ENCODE peak calls at places on chromosomes 5 and 9, in six cellular contexts. N, A, B, U, S and H are unnamed samples.

GRCh38 chr5:145841299-145841698 is 6.2 kb upstream of the PRELID2 start:
- DNase-seq in N (no peak), A (no peak), B (no peak), U (no peak), S (no peak), H (no peak)

GRCh38 chr5:10581424-10581748 is 17.5 kb downstream of the ANKRD33B start:
- DNase-seq in N (no peak), A (no peak), B (no peak), U (no peak), S (no peak), H (no peak)

GRCh38 chr5:145479271-145479670 is 355.9 kb downstream of the PRELID2 start:
- DNase-seq in N (no peak), A (no peak), B (no peak), U (no peak), S (peak; percentile 62), H (no peak)

GRCh38 chr5:150422758-150423157 is 10.0 kb upstream of the CD74 start:
- DNase-seq in N (no peak), A (no peak), B (no peak), U (no peak), S (no peak), H (no peak)

GRCh38 chr5:98173334-98173733 is 600.1 kb upstream of the RGMB start:
- DNase-seq in N (peak; percentile 84), A (peak; percentile 67), B (no peak), U (peak; percentile 1), S (peak; percentile 83), H (no peak)

GRCh38 chr5:137470111-137470920 is 28.8 kb downstream of the SPOCK1 start:
- DNase-seq in N (peak; percentile 94), A (peak; percentile 98), B (peak; percentile 70), U (peak; percentile 87), S (peak; percentile 99), H (no peak)

GRCh38 chr5:3599283-3600105 is 3.9 kb downstream of the IRX1 start:
- DNase-seq in N (no peak), A (no peak), B (no peak), U (no peak), S (no peak), H (no peak)

GRCh38 chr9:73824671-73825070 is 672.5 kb upstream of the RORB start:
- DNase-seq in N (no peak), A (no peak), B (no peak), U (no peak), S (peak; percentile 33), H (no peak)

GRCh38 chr5:132059043-132059695 is 1.3 kb upstream of the IL3 start:
- DNase-seq in N (no peak), A (no peak), B (no peak), U (no peak), S (no peak), H (no peak)

GRCh38 chr5:140018920-140019644 is 24.0 kb downstream of the NRG2 start:
- DNase-seq in N (no peak), A (no peak), B (no peak), U (no peak), S (no peak), H (no peak)

GRCh38 chr9:120360046-120360445 is 219.9 kb downstream of the CDK5RAP2 start:
- DNase-seq in N (peak; percentile 40), A (no peak), B (no peak), U (no peak), S (no peak), H (no peak)

GRCh38 chr9:137160716-137161557 is 8.9 kb downstream of the LRRC26 start:
- DNase-seq in N (no peak), A (no peak), B (no peak), U (no peak), S (no peak), H (no peak)